ENCODE peak calls at places on chromosomes 6 and 20, in seven cellular contexts. R is GM23248, G is transverse colon, M is heart left ventricle, F is spleen, E is A549, H is lung. A is an unnamed sample. For H3K4me1, the result is how much of the 10 kb centered on the place peaks cover.

GRCh38 chr20:32521780-32522524 is 63.2 kb downstream of the NOL4L start:
- DNase-seq in R (peak), G (peak), M (peak), F (peak), E (peak), H (peak), A (peak)

GRCh38 chr6:48764261-48764660 is 653.3 kb upstream of the PTCHD4 start:
- DNase-seq in R (no peak), G (no peak), M (no peak), F (no peak), E (no peak), H (no peak), A (no peak)

GRCh38 chr6:131015630-131016263 is 47.3 kb downstream of the EPB41L2 start:
- DNase-seq in R (peak), G (no peak), M (no peak), F (no peak), E (no peak), H (no peak), A (no peak)

GRCh38 chr6:89662659-89663223 is 24.2 kb upstream of the LYRM2 start:
- DNase-seq in R (no peak), G (peak), M (no peak), F (no peak), E (no peak), H (no peak), A (no peak)

GRCh38 chr6:160733045-160733646 is 31.1 kb downstream of the PLG start:
- DNase-seq in R (peak), G (peak), M (no peak), F (no peak), E (peak), H (peak), A (peak)

GRCh38 chr20:25040438-25040831 is 17.5 kb downstream of the ACSS1 start:
- DNase-seq in R (peak), G (peak), M (no peak), F (peak), E (no peak), H (peak), A (peak)

GRCh38 chr6:105522626-105523322 is 119.9 kb upstream of the PREP start:
- DNase-seq in R (peak), G (no peak), M (no peak), F (no peak), E (no peak), H (no peak), A (no peak)

GRCh38 chr6:19838442-19839236 is 1.5 kb downstream of the ID4 start:
- DNase-seq in R (peak), G (peak), M (peak), F (no peak), E (peak), H (peak), A (peak)

GRCh38 chr20:603116-603640 is 6.9 kb downstream of the TCF15 start:
- DNase-seq in R (no peak), G (no peak), M (no peak), F (no peak), E (no peak), H (no peak), A (no peak)

GRCh38 chr6:14986370-14986769 is 259.5 kb upstream of the JARID2 start:
- DNase-seq in R (no peak), G (peak), M (no peak), F (no peak), E (no peak), H (no peak), A (no peak)

GRCh38 chr20:63061051-63061531 is 54.3 kb upstream of the BHLHE23 start:
- DNase-seq in R (no peak), G (no peak), M (peak), F (peak), E (no peak), H (no peak), A (peak)

GRCh38 chr6:8530775-8531435 is 95.6 kb upstream of the SLC35B3 start:
- DNase-seq in R (no peak), G (no peak), M (no peak), F (no peak), E (no peak), H (no peak), A (no peak)

GRCh38 chr20:32501709-32502108 is 83.4 kb downstream of the NOL4L start:
- DNase-seq in R (peak), G (no peak), M (no peak), F (no peak), E (no peak), H (no peak), A (no peak)

GRCh38 chr20:17611540-17612286 is 41.8 kb downstream of the DSTN start:
- DNase-seq in R (peak), G (peak), M (peak), F (peak), E (peak), H (no peak), A (peak)

GRCh38 chr6:149139782-149140136 is 177.8 kb upstream of the TAB2 start:
- DNase-seq in R (no peak), G (no peak), M (no peak), F (no peak), E (no peak), H (no peak), A (no peak)

GRCh38 chr6:131678401-131678800 is 22.8 kb downstream of the OR2A4 start:
- DNase-seq in R (no peak), G (no peak), M (no peak), F (no peak), E (no peak), H (no peak), A (no peak)

GRCh38 chr6:17354700-17355403 is 38.5 kb upstream of the CAP2 start:
- DNase-seq in R (peak), G (no peak), M (no peak), F (no peak), E (peak), H (no peak), A (no peak)

GRCh38 chr20:50149481-50150254 is 3.9 kb downstream of the PEDS1 start:
- DNase-seq in R (no peak), G (no peak), M (no peak), F (no peak), E (no peak), H (no peak), A (peak)

GRCh38 chr20:50151034-50151743 is 2.3 kb downstream of the PEDS1 start:
- DNase-seq in R (peak), G (peak), M (no peak), F (no peak), E (no peak), H (peak), A (peak)

GRCh38 chr20:50152394-50153152 is 950 bp downstream of the PEDS1 start:
- DNase-seq in R (peak), G (peak), M (no peak), F (no peak), E (no peak), H (no peak), A (peak)

GRCh38 chr20:50153153-50153499 is 397 bp downstream of the PEDS1 start:
- DNase-seq in R (peak), G (peak), M (no peak), F (no peak), E (no peak), H (no peak), A (no peak)

DNA sequence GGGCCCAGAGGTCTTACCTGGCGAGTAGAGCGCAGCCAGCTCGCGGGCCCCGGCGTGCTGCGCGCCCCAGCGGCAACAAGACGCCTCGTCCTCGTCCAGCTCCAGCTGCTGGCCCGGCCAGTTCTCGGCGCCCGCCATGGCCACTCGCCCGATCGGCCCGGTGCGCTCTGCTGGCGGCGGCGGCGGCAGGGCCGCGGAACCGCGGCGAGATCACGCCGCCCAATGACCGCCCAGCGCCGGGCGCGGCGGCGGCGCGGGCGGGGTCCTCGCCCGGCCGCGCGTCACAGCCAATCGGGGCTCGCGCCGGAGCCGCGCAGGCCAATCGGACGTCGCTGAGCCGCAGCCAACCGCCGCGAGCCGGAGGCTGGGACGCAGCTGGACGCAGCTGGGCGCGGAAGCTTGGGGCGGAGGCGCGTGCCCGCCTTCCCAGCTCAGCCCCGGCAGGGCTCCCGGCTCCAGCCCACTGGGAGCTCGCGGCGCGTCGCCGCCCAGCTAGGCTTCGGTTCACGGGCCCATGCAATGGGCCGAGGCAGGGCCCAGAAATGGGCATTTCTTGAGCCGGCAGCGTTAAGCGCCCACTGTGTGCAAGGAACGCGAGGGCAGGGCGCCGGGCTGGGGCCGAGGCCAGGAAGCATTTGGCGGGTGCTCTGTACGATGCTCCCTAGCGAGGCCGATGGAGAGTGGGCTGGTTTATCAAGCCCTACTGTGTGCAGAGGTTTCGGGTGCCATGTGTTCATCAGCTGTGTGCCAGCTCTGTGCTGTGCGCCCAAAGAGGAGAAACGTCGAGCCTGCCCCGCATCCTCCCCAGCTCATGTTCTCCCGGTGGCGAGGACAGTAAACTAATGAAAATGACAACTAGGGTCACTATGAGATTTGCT is at the start of gene PEDS1:
- DNase-seq in R (peak), G (peak), M (peak), F (peak), E (peak), H (peak), A (peak)
- H3K4me3 ChIP-seq in R (peak), G (peak), M (peak), F (peak), E (peak), H (peak), A (peak)

DNA sequence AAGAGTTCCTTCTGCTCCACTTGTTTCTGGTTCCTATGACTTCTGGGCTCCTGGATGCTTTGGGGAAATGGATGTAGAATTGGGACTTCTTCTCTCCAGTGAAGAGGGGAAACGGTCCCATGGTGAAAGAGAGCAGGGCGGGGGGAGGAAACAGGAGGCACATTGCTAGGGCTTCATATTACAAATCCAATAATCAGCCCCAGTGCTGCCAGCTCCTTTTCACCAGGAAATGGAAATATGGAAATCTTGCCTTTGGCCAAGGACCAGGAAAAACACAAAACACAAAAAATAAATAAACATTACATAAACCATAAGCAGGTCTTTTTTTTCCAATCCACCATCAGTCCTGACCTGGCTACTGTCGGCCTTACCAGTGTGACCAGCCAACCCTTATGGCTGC is 1.8 kb downstream of the PI3 start:
- DNase-seq in R (no peak), G (no peak), M (no peak), F (no peak), E (no peak), H (no peak), A (no peak)
- H3K4me1 ChIP-seq in R (under half), G (under half), M (under half), F (under half), E (under half), H (under half), A (under half)

GRCh38 chr6:50380409-50381105 is 330.8 kb upstream of the DEFB112 start:
- DNase-seq in R (no peak), G (no peak), M (no peak), F (no peak), E (no peak), H (no peak), A (no peak)
- H3K4me3 ChIP-seq in R (no peak), G (no peak), M (no peak), F (no peak), E (no peak), H (no peak), A (no peak)

GRCh38 chr6:16321341-16321710 is 82.9 kb downstream of the GMPR start:
- DNase-seq in R (no peak), G (no peak), M (no peak), F (no peak), E (no peak), H (no peak), A (no peak)

GRCh38 chr6:16318538-16318937 is 80.2 kb downstream of the GMPR start:
- DNase-seq in R (peak), G (no peak), M (no peak), F (no peak), E (no peak), H (no peak), A (no peak)

GRCh38 chr6:16320533-16321340 is 82.3 kb downstream of the GMPR start:
- DNase-seq in R (peak), G (no peak), M (no peak), F (no peak), E (no peak), H (no peak), A (no peak)

GRCh38 chr6:16318953-16319720 is 80.8 kb downstream of the GMPR start:
- DNase-seq in R (no peak), G (no peak), M (no peak), F (no peak), E (no peak), H (no peak), A (no peak)

DNA sequence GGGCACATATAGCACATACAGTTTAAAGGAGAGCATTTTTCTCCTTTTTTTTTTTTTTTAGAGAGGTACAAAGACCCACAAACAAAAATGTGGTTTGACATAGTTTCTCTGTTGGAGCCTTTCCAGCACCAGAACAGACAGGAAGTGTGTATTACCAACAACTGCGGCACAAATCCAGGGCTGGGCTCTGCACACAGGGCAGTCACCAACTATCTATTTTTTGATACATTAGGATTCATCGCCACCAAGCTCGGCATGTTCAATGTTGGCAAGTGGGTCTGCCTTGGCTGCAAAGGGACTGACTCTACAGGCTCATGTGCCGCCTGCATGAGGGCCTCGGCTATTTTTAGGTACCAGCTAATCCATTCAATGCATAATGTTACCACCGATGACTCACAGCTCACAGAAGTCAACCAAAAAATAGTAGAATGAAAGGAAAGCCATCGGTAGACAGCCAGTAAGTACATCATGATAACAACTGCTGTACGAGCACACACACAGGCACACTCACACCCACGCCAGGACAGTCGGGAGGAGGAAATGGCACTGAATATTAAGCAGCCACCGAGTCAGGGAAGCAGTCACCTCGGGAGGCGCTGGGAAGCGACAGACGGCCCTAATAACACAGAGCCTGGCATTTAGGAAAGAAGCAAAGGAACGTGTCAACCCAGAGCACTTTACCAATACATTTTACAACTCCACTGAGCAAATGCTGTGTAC is 81.6 kb downstream of the GMPR start:
- DNase-seq in R (peak), G (peak), M (peak), F (peak), E (no peak), H (peak), A (peak)
- H3K4me1 ChIP-seq in R (under half), G (under half), M (under half), F (half or more), E (under half), H (under half), A (under half)

GRCh38 chr6:137313928-137314855 is 95.0 kb upstream of the IFNGR1 start:
- DNase-seq in R (peak), G (peak), M (peak), F (peak), E (peak), H (peak), A (peak)
- H3K4me3 ChIP-seq in R (peak), G (no peak), M (peak), F (no peak), E (no peak), H (no peak), A (no peak)

GRCh38 chr6:43989556-43990248 is 137.6 kb downstream of the MRPL14 start:
- DNase-seq in R (no peak), G (no peak), M (no peak), F (no peak), E (no peak), H (no peak), A (no peak)

GRCh38 chr6:43992126-43992663 is 135.1 kb downstream of the MRPL14 start:
- DNase-seq in R (no peak), G (no peak), M (no peak), F (no peak), E (no peak), H (no peak), A (no peak)

GRCh38 chr6:43990275-43990626 is 137.0 kb downstream of the MRPL14 start:
- DNase-seq in R (peak), G (no peak), M (no peak), F (no peak), E (no peak), H (no peak), A (no peak)

GRCh38 chr6:43992783-43993505 is 134.3 kb downstream of the MRPL14 start:
- DNase-seq in R (no peak), G (no peak), M (peak), F (no peak), E (no peak), H (no peak), A (peak)

GRCh38 chr6:43990627-43991619 is 136.3 kb downstream of the MRPL14 start:
- DNase-seq in R (peak), G (peak), M (no peak), F (no peak), E (no peak), H (no peak), A (peak)
- H3K4me1 ChIP-seq in R (under half), G (under half), M (under half), F (under half), E (half or more), H (under half), A (half or more)

GRCh38 chr20:58895796-58896180 is 43.3 kb downstream of the GNAS start:
- DNase-seq in R (peak), G (no peak), M (no peak), F (no peak), E (no peak), H (no peak), A (no peak)
- H3K4me3 ChIP-seq in R (peak), G (no peak), M (peak), F (no peak), E (no peak), H (no peak), A (no peak)

GRCh38 chr6:111585969-111586315 is 19.7 kb downstream of the TRAF3IP2 start:
- DNase-seq in R (no peak), G (no peak), M (no peak), F (no peak), E (no peak), H (no peak), A (no peak)
- H3K4me1 ChIP-seq in R (half or more), G (under half), M (under half), F (under half), E (under half), H (under half), A (under half)

GRCh38 chr6:138240476-138241245 is 22.4 kb upstream of the PBOV1 start:
- DNase-seq in R (no peak), G (no peak), M (no peak), F (no peak), E (no peak), H (no peak), A (no peak)
- H3K4me3 ChIP-seq in R (no peak), G (no peak), M (no peak), F (no peak), E (no peak), H (no peak), A (no peak)

A was measured in body of pancreas.